ENCODE peak calls at places on chromosomes 12 and 14, in eight cellular contexts. One of them, this sample, is unnamed.
A peak's percentile ranks its signal among the peaks of the same experiment; 100 is the strongest.

GRCh38 chr14:40122978-40123648 is 690.9 kb upstream of the FBXO33 start:
- DNase-seq in gastrocnemius medialis: no peak
- DNase-seq in cardiac muscle cell: no peak
- DNase-seq in PC-3: peak; percentile 83
- DNase-seq in MM.1S: no peak
- DNase-seq in A549: no peak
- DNase-seq in adrenal gland: no peak
- DNase-seq in IMR-90: no peak
- DNase-seq in this sample: no peak

GRCh38 chr12:132489078-132489601 is 811 bp upstream of the FBRSL1 start:
- DNase-seq in gastrocnemius medialis: no peak
- DNase-seq in cardiac muscle cell: peak; percentile 31
- DNase-seq in PC-3: no peak
- DNase-seq in MM.1S: no peak
- DNase-seq in A549: no peak
- DNase-seq in adrenal gland: no peak
- DNase-seq in IMR-90: no peak
- DNase-seq in this sample: no peak

GRCh38 chr14:96631621-96632362 is 129.6 kb downstream of the PAPOLA start:
- DNase-seq in gastrocnemius medialis: no peak
- DNase-seq in cardiac muscle cell: no peak
- DNase-seq in PC-3: no peak
- DNase-seq in MM.1S: no peak
- DNase-seq in A549: no peak
- DNase-seq in adrenal gland: no peak
- DNase-seq in IMR-90: no peak
- DNase-seq in this sample: no peak

GRCh38 chr12:95624544-95624943 is 73.3 kb upstream of the USP44 start:
- DNase-seq in gastrocnemius medialis: no peak
- DNase-seq in cardiac muscle cell: no peak
- DNase-seq in PC-3: no peak
- DNase-seq in MM.1S: no peak
- DNase-seq in A549: peak; percentile 37
- DNase-seq in adrenal gland: no peak
- DNase-seq in IMR-90: peak; percentile 31
- DNase-seq in this sample: no peak

GRCh38 chr12:48061943-48062719 is 43.7 kb downstream of the SENP1 start:
- DNase-seq in gastrocnemius medialis: no peak
- DNase-seq in cardiac muscle cell: peak; percentile 44
- DNase-seq in PC-3: peak; percentile 47
- DNase-seq in MM.1S: no peak
- DNase-seq in A549: no peak
- DNase-seq in adrenal gland: no peak
- DNase-seq in IMR-90: no peak
- DNase-seq in this sample: no peak

GRCh38 chr12:94618995-94619695 is 31.2 kb downstream of the TMCC3 start:
- DNase-seq in gastrocnemius medialis: no peak
- DNase-seq in cardiac muscle cell: no peak
- DNase-seq in PC-3: peak; percentile 98
- DNase-seq in MM.1S: no peak
- DNase-seq in A549: peak; percentile 27
- DNase-seq in adrenal gland: no peak
- DNase-seq in IMR-90: peak; percentile 93
- DNase-seq in this sample: peak; percentile 76

GRCh38 chr12:106292339-106292738 is 10.2 kb upstream of the TCP11L2 start:
- DNase-seq in gastrocnemius medialis: no peak
- DNase-seq in cardiac muscle cell: no peak
- DNase-seq in PC-3: no peak
- DNase-seq in MM.1S: no peak
- DNase-seq in A549: no peak
- DNase-seq in adrenal gland: no peak
- DNase-seq in IMR-90: no peak
- DNase-seq in this sample: no peak

GRCh38 chr12:90098132-90098779 is 389.6 kb upstream of the ATP2B1 start:
- DNase-seq in gastrocnemius medialis: no peak
- DNase-seq in cardiac muscle cell: peak; percentile 23
- DNase-seq in PC-3: no peak
- DNase-seq in MM.1S: no peak
- DNase-seq in A549: peak; percentile 24
- DNase-seq in adrenal gland: no peak
- DNase-seq in IMR-90: no peak
- DNase-seq in this sample: no peak

GRCh38 chr12:104042580-104042979 is 7.4 kb downstream of the GLT8D2 start:
- DNase-seq in gastrocnemius medialis: no peak
- DNase-seq in cardiac muscle cell: no peak
- DNase-seq in PC-3: no peak
- DNase-seq in MM.1S: no peak
- DNase-seq in A549: no peak
- DNase-seq in adrenal gland: no peak
- DNase-seq in IMR-90: no peak
- DNase-seq in this sample: no peak

GRCh38 chr12:22101749-22102243 is 55.8 kb downstream of the CMAS start:
- DNase-seq in gastrocnemius medialis: peak; percentile 51
- DNase-seq in cardiac muscle cell: no peak
- DNase-seq in PC-3: peak; percentile 46
- DNase-seq in MM.1S: no peak
- DNase-seq in A549: no peak
- DNase-seq in adrenal gland: peak; percentile 17
- DNase-seq in IMR-90: peak; percentile 89
- DNase-seq in this sample: peak; percentile 66

GRCh38 chr14:54674342-54674741 is 107.4 kb downstream of the SAMD4A start:
- DNase-seq in gastrocnemius medialis: no peak
- DNase-seq in cardiac muscle cell: no peak
- DNase-seq in PC-3: no peak
- DNase-seq in MM.1S: peak; percentile 79
- DNase-seq in A549: no peak
- DNase-seq in adrenal gland: no peak
- DNase-seq in IMR-90: no peak
- DNase-seq in this sample: no peak

GRCh38 chr12:40271981-40272664 is 47.3 kb downstream of the LRRK2 start:
- DNase-seq in gastrocnemius medialis: no peak
- DNase-seq in cardiac muscle cell: no peak
- DNase-seq in PC-3: no peak
- DNase-seq in MM.1S: no peak
- DNase-seq in A549: no peak
- DNase-seq in adrenal gland: no peak
- DNase-seq in IMR-90: no peak
- DNase-seq in this sample: no peak
- H3K4me1 ChIP-seq in gastrocnemius medialis: no peaks in the 10 kb centered on the region
- H3K4me1 ChIP-seq in cardiac muscle cell: no peaks in the 10 kb centered on the region
- H3K4me1 ChIP-seq in PC-3: no peaks in the 10 kb centered on the region
- H3K4me1 ChIP-seq in MM.1S: no peaks in the 10 kb centered on the region
- H3K4me1 ChIP-seq in A549: no peaks in the 10 kb centered on the region
- H3K4me1 ChIP-seq in adrenal gland: no peaks in the 10 kb centered on the region
- H3K4me1 ChIP-seq in IMR-90: no peaks in the 10 kb centered on the region
- H3K4me1 ChIP-seq in this sample: no peaks in the 10 kb centered on the region

DNA sequence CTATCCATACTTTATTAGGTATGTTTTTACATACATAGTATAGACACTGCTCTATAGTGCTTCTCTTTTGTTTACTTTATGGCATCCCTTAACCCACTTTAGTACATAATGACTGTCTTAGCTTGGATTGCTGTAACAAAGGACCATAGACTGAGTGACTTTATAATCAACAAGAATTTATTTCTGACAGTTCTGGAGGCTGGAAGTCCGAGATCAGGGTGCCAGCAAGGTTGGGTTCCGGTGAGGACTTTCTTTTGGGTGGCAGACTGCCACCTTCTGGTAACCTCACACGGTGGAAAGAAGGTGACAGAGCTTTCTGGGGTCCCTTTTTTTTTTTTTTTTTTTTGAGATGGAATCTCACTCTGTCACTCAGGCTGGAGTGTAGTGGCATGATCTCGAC is 48.6 kb upstream of the PPM1H start:
- DNase-seq in gastrocnemius medialis: no peak
- DNase-seq in cardiac muscle cell: no peak
- DNase-seq in PC-3: peak; percentile 39
- DNase-seq in MM.1S: no peak
- DNase-seq in A549: peak; percentile 29
- DNase-seq in adrenal gland: no peak
- DNase-seq in IMR-90: no peak
- DNase-seq in this sample: no peak
- TF ChIP-seq CTCF in gastrocnemius medialis: no peak
- TF ChIP-seq CTCF in cardiac muscle cell: no peak
- TF ChIP-seq CTCF in PC-3: peak; percentile 56
- TF ChIP-seq CTCF in MM.1S: no peak
- TF ChIP-seq CTCF in A549: peak; percentile 39
- TF ChIP-seq CTCF in adrenal gland: no peak
- TF ChIP-seq CTCF in IMR-90: no peak
- TF ChIP-seq CTCF in this sample: peak; percentile 23

GRCh38 chr14:23173039-23173438 is 10.4 kb downstream of the SLC7A8 start:
- DNase-seq in gastrocnemius medialis: no peak
- DNase-seq in cardiac muscle cell: no peak
- DNase-seq in PC-3: no peak
- DNase-seq in MM.1S: no peak
- DNase-seq in A549: no peak
- DNase-seq in adrenal gland: no peak
- DNase-seq in IMR-90: no peak
- DNase-seq in this sample: no peak

GRCh38 chr14:23171251-23171975 is 12.0 kb downstream of the SLC7A8 start:
- DNase-seq in gastrocnemius medialis: no peak
- DNase-seq in cardiac muscle cell: no peak
- DNase-seq in PC-3: no peak
- DNase-seq in MM.1S: no peak
- DNase-seq in A549: no peak
- DNase-seq in adrenal gland: no peak
- DNase-seq in IMR-90: no peak
- DNase-seq in this sample: no peak

GRCh38 chr14:23173796-23174195 is 9.7 kb downstream of the SLC7A8 start:
- DNase-seq in gastrocnemius medialis: no peak
- DNase-seq in cardiac muscle cell: no peak
- DNase-seq in PC-3: no peak
- DNase-seq in MM.1S: no peak
- DNase-seq in A549: no peak
- DNase-seq in adrenal gland: no peak
- DNase-seq in IMR-90: no peak
- DNase-seq in this sample: no peak

GRCh38 chr14:23172572-23172971 is 10.9 kb downstream of the SLC7A8 start:
- DNase-seq in gastrocnemius medialis: no peak
- DNase-seq in cardiac muscle cell: no peak
- DNase-seq in PC-3: no peak
- DNase-seq in MM.1S: no peak
- DNase-seq in A549: no peak
- DNase-seq in adrenal gland: no peak
- DNase-seq in IMR-90: no peak
- DNase-seq in this sample: no peak

DNA sequence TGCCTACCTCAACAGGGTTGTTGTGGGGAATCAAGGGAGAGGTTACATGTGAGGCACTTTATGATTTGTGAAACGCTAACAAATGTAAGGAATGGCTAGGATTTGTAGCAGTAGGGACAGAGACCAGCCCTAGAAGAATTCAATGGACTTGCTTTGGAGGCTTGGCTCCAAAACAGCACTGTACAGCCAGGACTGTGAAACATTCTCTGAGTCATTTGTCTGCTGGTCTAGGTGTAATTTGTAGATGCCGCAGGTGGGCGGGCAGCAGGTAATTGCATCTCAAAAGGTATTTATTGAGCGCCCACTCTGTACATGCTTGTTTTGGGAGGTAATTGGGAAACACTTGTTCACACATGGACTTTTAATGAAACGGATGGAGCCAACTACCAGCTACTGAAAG is 11.4 kb downstream of the SLC7A8 start:
- DNase-seq in gastrocnemius medialis: no peak
- DNase-seq in cardiac muscle cell: no peak
- DNase-seq in PC-3: no peak
- DNase-seq in MM.1S: no peak
- DNase-seq in A549: no peak
- DNase-seq in adrenal gland: no peak
- DNase-seq in IMR-90: no peak
- DNase-seq in this sample: no peak
- H3K4me1 ChIP-seq in gastrocnemius medialis: peaks cover 29% of the 10 kb centered on the region
- H3K4me1 ChIP-seq in cardiac muscle cell: peaks cover 31% of the 10 kb centered on the region
- H3K4me1 ChIP-seq in PC-3: no peaks in the 10 kb centered on the region
- H3K4me1 ChIP-seq in MM.1S: no peaks in the 10 kb centered on the region
- H3K4me1 ChIP-seq in A549: peaks cover 7% of the 10 kb centered on the region
- H3K4me1 ChIP-seq in adrenal gland: no peaks in the 10 kb centered on the region
- H3K4me1 ChIP-seq in IMR-90: no peaks in the 10 kb centered on the region
- H3K4me1 ChIP-seq in this sample: peaks cover 42% of the 10 kb centered on the region

DNA sequence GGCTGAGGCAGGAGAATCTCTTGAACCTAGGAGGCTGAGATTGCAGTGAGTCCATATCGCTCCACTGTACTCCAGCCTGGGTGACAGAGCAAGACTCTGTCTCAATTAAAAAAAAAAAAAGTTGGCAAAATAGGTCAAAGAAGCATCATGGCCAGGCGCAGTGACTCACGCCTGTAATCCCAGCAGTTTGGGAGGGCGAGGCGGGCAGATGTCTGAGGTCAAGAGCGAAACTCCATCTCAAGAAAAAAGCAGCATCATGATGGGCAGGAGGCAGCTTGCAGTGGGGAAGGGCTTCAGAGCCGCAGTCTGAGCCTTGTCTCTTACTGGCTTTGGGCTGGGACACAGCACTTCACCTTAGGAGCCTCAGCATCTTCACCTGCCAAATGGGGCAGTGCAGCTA is 21.4 kb downstream of the TEAD4 start:
- DNase-seq in gastrocnemius medialis: no peak
- DNase-seq in cardiac muscle cell: no peak
- DNase-seq in PC-3: no peak
- DNase-seq in MM.1S: no peak
- DNase-seq in A549: no peak
- DNase-seq in adrenal gland: no peak
- DNase-seq in IMR-90: no peak
- DNase-seq in this sample: no peak
- TF ChIP-seq CTCF in gastrocnemius medialis: no peak
- TF ChIP-seq CTCF in cardiac muscle cell: no peak
- TF ChIP-seq CTCF in PC-3: no peak
- TF ChIP-seq CTCF in MM.1S: no peak
- TF ChIP-seq CTCF in A549: no peak
- TF ChIP-seq CTCF in adrenal gland: no peak
- TF ChIP-seq CTCF in IMR-90: no peak
- TF ChIP-seq CTCF in this sample: no peak

DNA sequence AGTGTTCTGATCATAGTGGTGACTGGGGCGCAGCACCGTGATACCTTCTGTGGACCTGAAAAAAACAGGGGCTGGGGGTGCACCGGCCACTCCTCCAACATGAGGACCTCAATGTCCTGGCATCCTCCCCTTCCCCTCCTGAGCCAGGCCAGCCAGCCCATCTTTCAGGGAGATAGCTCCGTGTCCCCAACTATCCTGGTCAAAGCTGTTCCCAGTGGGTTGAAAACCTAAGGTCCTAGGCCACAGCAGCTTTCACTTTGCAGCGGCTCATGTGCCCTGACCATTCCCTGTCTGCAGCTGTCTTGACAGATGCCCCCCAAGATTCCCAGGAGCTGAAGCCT is 75.7 kb downstream of the BCL11B start:
- DNase-seq in gastrocnemius medialis: no peak
- DNase-seq in cardiac muscle cell: no peak
- DNase-seq in PC-3: no peak
- DNase-seq in MM.1S: no peak
- DNase-seq in A549: no peak
- DNase-seq in adrenal gland: no peak
- DNase-seq in IMR-90: no peak
- DNase-seq in this sample: no peak
- H3K4me1 ChIP-seq in gastrocnemius medialis: peaks cover 11% of the 10 kb centered on the region
- H3K4me1 ChIP-seq in cardiac muscle cell: peaks cover 7% of the 10 kb centered on the region
- H3K4me1 ChIP-seq in PC-3: no peaks in the 10 kb centered on the region
- H3K4me1 ChIP-seq in MM.1S: no peaks in the 10 kb centered on the region
- H3K4me1 ChIP-seq in A549: peaks cover 3% of the 10 kb centered on the region
- H3K4me1 ChIP-seq in adrenal gland: no peaks in the 10 kb centered on the region
- H3K4me1 ChIP-seq in IMR-90: no peaks in the 10 kb centered on the region
- H3K4me1 ChIP-seq in this sample: peaks cover 6% of the 10 kb centered on the region

This sample was measured in RWPE2.